ENCODE peak calls at places on chromosomes 1 and 21, in five cellular contexts. B is A549; E is foreskin fibroblast; D is MV-4-11; M is effector memory CD8-positive, alpha-beta T cell. Y is an unnamed sample.

GRCh38 chr1:147837129-147837776 is 65.3 kb upstream of the GJA8 start:
- DNase-seq in B (no peak), E (no peak), D (no peak), M (no peak), Y (no peak)

GRCh38 chr1:62325696-62326095 is 6.5 kb upstream of the KANK4 start:
- DNase-seq in B (no peak), E (no peak), D (peak), M (no peak), Y (no peak)

GRCh38 chr21:38965910-38966504 is 160.3 kb downstream of the ETS2 start:
- DNase-seq in B (peak), E (no peak), D (peak), M (no peak), Y (no peak)

GRCh38 chr21:43956667-43957030 is 55.5 kb upstream of the TRAPPC10 start:
- DNase-seq in B (no peak), E (peak), D (no peak), M (no peak), Y (no peak)

GRCh38 chr1:173758980-173759379 is 44.2 kb downstream of the KLHL20 start:
- DNase-seq in B (no peak), E (no peak), D (no peak), M (no peak), Y (no peak)

GRCh38 chr21:42574234-42575027 is 60.8 kb downstream of the SLC37A1 start:
- DNase-seq in B (no peak), E (peak), D (no peak), M (no peak), Y (peak)

GRCh38 chr1:40313329-40313957 is 3.6 kb downstream of the COL9A2 start:
- DNase-seq in B (no peak), E (peak), D (peak), M (no peak), Y (peak)

GRCh38 chr1:198443374-198444233 is 96.9 kb downstream of the ATP6V1G3 start:
- DNase-seq in B (peak), E (peak), D (no peak), M (no peak), Y (peak)

Y was measured in NB4.